ENCODE peak calls at places on chromosomes 3 and 15, in seven cellular contexts. B is activated gamma-delta T cell treated with anti-CD3 and anti-CD28 coated beads, Interleukin-2, amount 50 U/mL, for 16 hours; V is ovary; C is activated T-helper 9 cell treated with anti-CD3 and anti-CD28 coated beads, Interleukin-2, amount 50 U/mL, for 16 hours; W is T-helper 9 cell; U is activated CD8-positive, alpha-beta memory T cell treated with anti-CD3 and anti-CD28 coated beads, Interleukin-2, amount 10 ng/mL, durations not matched to agents 7 days and 5 days; Z is colonic mucosa. E is an unnamed sample.

GRCh38 chr15:89433686-89434085 is 62.7 kb downstream of the RHCG start:
- DNase-seq in B (no peak), V (no peak), C (no peak), W (no peak), U (no peak), Z (no peak), E (no peak)

GRCh38 chr15:58344164-58345070 is 87.4 kb upstream of the LIPC start:
- DNase-seq in B (no peak), V (no peak), C (no peak), W (no peak), U (no peak), Z (no peak), E (no peak)

GRCh38 chr3:122777077-122777476 is 16.6 kb downstream of the HSPBAP1 start:
- DNase-seq in B (no peak), V (no peak), C (no peak), W (no peak), U (no peak), Z (no peak), E (no peak)

GRCh38 chr3:4866841-4867240 is 112.4 kb upstream of the BHLHE40 start:
- DNase-seq in B (no peak), V (no peak), C (no peak), W (no peak), U (no peak), Z (peak), E (no peak)

GRCh38 chr3:90091557-90091956 is 984.1 kb downstream of the EPHA3 start:
- DNase-seq in B (no peak), V (peak), C (no peak), W (no peak), U (no peak), Z (peak), E (peak)

GRCh38 chr15:40470423-40471104 is at the start of gene CHST14:
- DNase-seq in B (peak), V (peak), C (peak), W (peak), U (peak), Z (peak), E (peak)

GRCh38 chr15:43932036-43932435 is 105.2 kb downstream of the WDR76 start:
- DNase-seq in B (no peak), V (no peak), C (no peak), W (no peak), U (no peak), Z (no peak), E (no peak)

GRCh38 chr3:67704322-67704721 is 49.9 kb upstream of the SUCLG2 start:
- DNase-seq in B (no peak), V (no peak), C (no peak), W (no peak), U (no peak), Z (no peak), E (no peak)

GRCh38 chr3:119018690-119019463 is 15.8 kb downstream of the IGSF11 start:
- DNase-seq in B (no peak), V (no peak), C (no peak), W (no peak), U (no peak), Z (no peak), E (no peak)

GRCh38 chr3:143201066-143201465 is 81.5 kb downstream of the CHST2 start:
- DNase-seq in B (no peak), V (no peak), C (no peak), W (no peak), U (no peak), Z (no peak), E (no peak)

GRCh38 chr3:43621974-43622739 is at the start of gene ANO10:
- DNase-seq in B (peak), V (peak), C (peak), W (peak), U (peak), Z (peak), E (peak)

GRCh38 chr15:25091421-25092158 is 136.8 kb downstream of the SNRPN start:
- DNase-seq in B (no peak), V (no peak), C (no peak), W (no peak), U (no peak), Z (no peak), E (no peak)

GRCh38 chr3:157112536-157112935 is 47.4 kb downstream of the CCNL1 start:
- DNase-seq in B (no peak), V (no peak), C (no peak), W (no peak), U (no peak), Z (no peak), E (no peak)

GRCh38 chr15:88912500-88912921 is 668 bp downstream of the MFGE8 start:
- DNase-seq in B (no peak), V (no peak), C (no peak), W (no peak), U (no peak), Z (no peak), E (peak)

GRCh38 chr3:65538101-65538500 is 500.6 kb downstream of the MAGI1 start:
- DNase-seq in B (no peak), V (no peak), C (no peak), W (no peak), U (no peak), Z (no peak), E (no peak)

GRCh38 chr15:99057020-99057419 is 47.9 kb upstream of the SYNM start:
- DNase-seq in B (no peak), V (no peak), C (no peak), W (no peak), U (no peak), Z (no peak), E (peak)

GRCh38 chr3:197793246-197793645 is 2.2 kb downstream of the LRCH3 start:
- DNase-seq in B (no peak), V (no peak), C (no peak), W (no peak), U (no peak), Z (no peak), E (no peak)

GRCh38 chr15:62067448-62068044 is 769 bp downstream of the C2CD4A start:
- DNase-seq in B (no peak), V (peak), C (peak), W (peak), U (no peak), Z (peak), E (peak)

GRCh38 chr3:9600597-9600996 is 47.0 kb upstream of the LHFPL4 start:
- DNase-seq in B (no peak), V (peak), C (no peak), W (no peak), U (no peak), Z (peak), E (no peak)

GRCh38 chr3:167940241-167940640 is 155.5 kb downstream of the GOLIM4 start:
- DNase-seq in B (no peak), V (no peak), C (no peak), W (no peak), U (no peak), Z (no peak), E (no peak)

GRCh38 chr3:190811775-190812480 is 50.6 kb downstream of the GMNC start:
- DNase-seq in B (no peak), V (peak), C (no peak), W (no peak), U (no peak), Z (no peak), E (peak)

GRCh38 chr3:171313702-171314101 is 146.5 kb downstream of the TNIK start:
- DNase-seq in B (no peak), V (no peak), C (no peak), W (no peak), U (no peak), Z (no peak), E (no peak)

GRCh38 chr15:68364028-68364659 is 67.8 kb downstream of the ITGA11 start:
- DNase-seq in B (no peak), V (no peak), C (no peak), W (no peak), U (no peak), Z (no peak), E (no peak)

GRCh38 chr15:85479071-85479647 is 98.8 kb downstream of the AKAP13 start:
- DNase-seq in B (no peak), V (no peak), C (no peak), W (no peak), U (no peak), Z (no peak), E (no peak)

GRCh38 chr3:119148493-119149180 is 2.7 kb downstream of the TEX55 start:
- DNase-seq in B (no peak), V (no peak), C (no peak), W (no peak), U (no peak), Z (no peak), E (no peak)

GRCh38 chr3:194323785-194324735 is 27.1 kb downstream of the CPN2 start:
- DNase-seq in B (no peak), V (no peak), C (no peak), W (no peak), U (peak), Z (peak), E (peak)

GRCh38 chr15:33059184-33059583 is 135.3 kb downstream of the FMN1 start:
- DNase-seq in B (no peak), V (no peak), C (no peak), W (no peak), U (no peak), Z (no peak), E (no peak)

GRCh38 chr3:15495461-15496340 is 25.8 kb downstream of the COLQ start:
- DNase-seq in B (no peak), V (no peak), C (no peak), W (no peak), U (no peak), Z (no peak), E (no peak)

GRCh38 chr3:182258538-182259177 is 534.6 kb upstream of the ATP11B start:
- DNase-seq in B (no peak), V (no peak), C (no peak), W (no peak), U (no peak), Z (no peak), E (peak)

E was measured in neural progenitor cell.